ENCODE peak calls at places on chromosomes 7 and 10, in five cellular contexts. P, R, J, E and O are unnamed samples.

GRCh38 chr7:131538071-131538790 is 18.2 kb downstream of the PODXL start:
- DNase-seq in P (no peak), R (no peak), E (no peak), J (no peak), O (no peak)

GRCh38 chr10:27805215-27805614 is 59.6 kb upstream of the MKX start:
- DNase-seq in J (no peak), P (no peak), R (no peak), E (no peak), O (no peak)

GRCh38 chr7:80330434-80330833 is 181.4 kb downstream of the GNAT3 start:
- DNase-seq in J (no peak), R (no peak), E (no peak), P (no peak), O (no peak)

GRCh38 chr7:75572396-75572795 is 80.3 kb downstream of the SPDYE5 start:
- DNase-seq in P (no peak), R (no peak), E (no peak), J (no peak), O (no peak)

GRCh38 chr10:95963202-95963991 is 55.6 kb downstream of the CC2D2B start:
- DNase-seq in E (no peak), R (no peak), J (no peak), P (no peak), O (no peak)

GRCh38 chr7:113366122-113366521 is 247.8 kb upstream of the SMIM30 start:
- DNase-seq in P (no peak), E (peak), R (no peak), J (no peak), O (no peak)

GRCh38 chr10:100729877-100730738 is 15.3 kb upstream of the PAX2 start:
- DNase-seq in P (no peak), R (no peak), J (no peak), E (no peak), O (no peak)

GRCh38 chr7:1691601-1692499 is 21.8 kb downstream of the ELFN1 start:
- DNase-seq in E (no peak), J (no peak), P (peak), R (no peak), O (no peak)

GRCh38 chr10:112140110-112140755 is 43.3 kb downstream of the GPAM start:
- DNase-seq in P (peak), J (peak), R (peak), E (peak), O (peak)

GRCh38 chr7:43585521-43585920 is 2.6 kb downstream of the STK17A start:
- DNase-seq in R (no peak), P (no peak), E (no peak), J (peak), O (no peak)

GRCh38 chr10:63128443-63128842 is 4.7 kb upstream of the NRBF2 start:
- DNase-seq in E (no peak), P (no peak), R (no peak), J (no peak), O (no peak)

GRCh38 chr10:21327239-21327993 is 198.1 kb downstream of the SKIDA1 start:
- DNase-seq in P (no peak), R (no peak), E (no peak), J (no peak), O (no peak)

GRCh38 chr7:63080831-63081230 is 917.8 kb upstream of the ZNF722 start:
- DNase-seq in P (no peak), J (no peak), R (no peak), E (no peak), O (no peak)

GRCh38 chr10:62199584-62199983 is 69.1 kb downstream of the RTKN2 start:
- DNase-seq in E (no peak), J (peak), P (no peak), R (no peak), O (peak)

GRCh38 chr7:22387583-22387982 is 30.6 kb upstream of the RAPGEF5 start:
- DNase-seq in E (no peak), R (no peak), P (no peak), J (no peak), O (no peak)

GRCh38 chr10:618229-618989 is 71.1 kb downstream of the DIP2C start:
- DNase-seq in R (no peak), P (no peak), E (no peak), J (no peak), O (no peak)

GRCh38 chr10:78630944-78631838 is 437.6 kb upstream of the ZMIZ1 start:
- DNase-seq in P (no peak), R (no peak), E (no peak), J (no peak), O (no peak)

GRCh38 chr10:54613162-54613561 is 187.9 kb downstream of the PCDH15 start:
- DNase-seq in P (no peak), J (no peak), E (no peak), R (no peak), O (no peak)

GRCh38 chr10:62559481-62560206 is 185.5 kb downstream of the ZNF365 start:
- DNase-seq in P (no peak), J (no peak), R (no peak), E (no peak), O (no peak)

GRCh38 chr7:101804642-101805401 is 12.6 kb upstream of the CUX1 start:
- DNase-seq in J (no peak), E (peak), R (peak), P (peak), O (no peak)

GRCh38 chr7:142506601-142507000 is 242.7 kb upstream of the PRSS1 start:
- DNase-seq in E (no peak), R (no peak), P (no peak), J (no peak), O (no peak)

GRCh38 chr10:97873569-97873968 is 23.9 kb downstream of the GOLGA7B start:
- DNase-seq in P (no peak), E (no peak), R (no peak), J (no peak), O (no peak)

GRCh38 chr7:79652619-79653018 is 199.2 kb upstream of the MAGI2 start:
- DNase-seq in E (no peak), R (no peak), J (no peak), P (no peak), O (no peak)

GRCh38 chr10:93198401-93199175 is 124.9 kb downstream of the CYP26A1 start:
- DNase-seq in P (no peak), R (no peak), E (no peak), J (no peak), O (no peak)

GRCh38 chr7:921071-921461 is 33.4 kb downstream of the ADAP1 start:
- DNase-seq in J (no peak), P (peak), R (no peak), E (no peak), O (no peak)

GRCh38 chr10:84088626-84089025 is 50.7 kb upstream of the GHITM start:
- DNase-seq in E (no peak), J (no peak), R (no peak), P (no peak), O (no peak)

GRCh38 chr7:32905175-32905662 is 13.7 kb upstream of the KBTBD2 start:
- DNase-seq in P (peak), R (peak), J (no peak), E (no peak), O (no peak)

GRCh38 chr7:41164440-41164839 is 538.5 kb downstream of the INHBA start:
- DNase-seq in E (no peak), J (no peak), R (no peak), P (no peak), O (no peak)

GRCh38 chr10:25639646-25640045 is 294.4 kb upstream of the MYO3A start:
- DNase-seq in J (no peak), R (peak), P (no peak), E (no peak), O (no peak)

GRCh38 chr7:118079369-118079768 is 104.6 kb upstream of the LSM8 start:
- DNase-seq in P (no peak), R (no peak), J (no peak), E (no peak), O (no peak)

GRCh38 chr7:128909605-128910568 is 622 bp downstream of the KCP start:
- DNase-seq in E (no peak), P (peak), J (no peak), R (no peak), O (no peak)

DNA sequence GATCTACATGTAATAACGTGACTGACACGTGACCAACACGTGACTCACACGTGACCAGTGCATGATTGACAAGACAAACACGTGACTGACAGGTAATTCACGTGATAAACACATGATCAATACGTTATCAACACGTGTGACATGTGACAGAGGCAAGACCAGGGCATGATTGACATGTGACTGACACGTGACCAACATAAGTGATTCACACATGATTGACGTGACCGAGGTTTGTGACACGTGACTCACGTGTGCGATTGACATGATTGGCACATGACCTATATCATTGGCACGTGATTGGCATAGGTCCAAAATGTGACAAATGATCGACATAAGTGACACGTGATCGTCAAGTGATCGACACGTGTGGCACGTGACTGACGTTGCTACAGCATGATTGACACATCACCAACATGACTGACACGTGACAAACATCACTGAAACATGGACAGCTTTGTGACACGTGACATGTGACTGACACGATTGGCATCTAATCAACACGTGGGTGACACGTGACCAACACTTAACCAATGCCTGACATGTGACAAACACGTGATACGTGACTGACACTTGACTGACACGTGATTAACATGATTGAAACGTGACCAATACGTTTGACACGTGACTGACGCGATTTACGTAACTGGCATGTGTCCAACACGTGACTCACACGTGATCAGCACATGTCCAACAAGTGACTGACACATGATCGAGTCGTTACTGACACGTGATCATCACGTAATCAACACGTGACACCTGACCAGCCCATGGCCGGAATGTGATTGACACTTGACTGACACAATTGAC is 22.9 kb downstream of the CRPPA start:
- DNase-seq in J (no peak), E (no peak), P (no peak), R (no peak), O (no peak)
- TF ChIP-seq ATF2 in J (no peak), E (no peak), P (no peak), R (no peak), O (no peak)

GRCh38 chr10:45313264-45313873 is 2.0 kb downstream of the OR13A1 start:
- DNase-seq in J (no peak), E (no peak), P (no peak), R (no peak), O (no peak)

DNA sequence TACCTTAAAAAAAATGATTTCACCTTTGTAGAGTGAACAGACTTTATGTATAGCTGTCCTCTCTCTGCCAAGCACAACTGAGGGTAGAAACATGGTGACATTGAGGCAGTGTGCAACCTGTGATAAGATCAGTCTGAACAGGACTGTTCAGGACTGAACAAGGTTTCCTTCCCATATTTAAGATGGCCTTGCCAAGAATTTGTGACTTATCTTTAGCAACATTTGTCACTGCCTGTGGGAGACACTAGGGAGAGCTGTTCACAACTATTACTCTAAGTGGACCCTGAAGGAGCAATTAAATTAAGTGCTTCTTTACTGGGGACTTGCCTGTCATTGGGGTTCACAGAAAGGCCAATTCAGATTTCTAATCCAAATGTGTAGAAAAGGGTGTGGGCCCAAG is 6.7 kb downstream of the OR13A1 start:
- DNase-seq in E (no peak), J (no peak), P (no peak), R (peak), O (peak)
- TF ChIP-seq ATF2 in E (no peak), J (no peak), P (no peak), R (no peak), O (no peak)

DNA sequence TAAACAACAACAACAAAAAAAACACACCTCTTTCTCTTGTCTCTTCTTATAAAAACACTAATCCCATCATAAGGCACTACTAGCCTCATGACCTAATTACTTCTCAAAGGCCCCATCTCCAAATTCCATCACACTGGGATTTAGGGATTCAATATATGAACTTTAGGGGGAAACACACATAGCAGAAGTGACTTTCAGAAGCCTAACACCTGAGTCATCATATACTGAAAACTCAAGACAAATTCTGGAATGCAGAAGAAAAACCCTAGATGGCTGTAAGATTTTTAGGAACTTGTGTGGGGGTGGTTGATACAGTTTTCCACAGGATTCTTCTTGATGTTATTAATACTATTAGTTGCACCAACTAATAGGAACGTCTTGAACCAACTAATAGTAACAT is 33.7 kb upstream of the CSTF2T start:
- DNase-seq in P (no peak), E (no peak), J (no peak), R (no peak), O (no peak)
- TF ChIP-seq ATF2 in P (no peak), E (no peak), J (no peak), R (no peak), O (no peak)

DNA sequence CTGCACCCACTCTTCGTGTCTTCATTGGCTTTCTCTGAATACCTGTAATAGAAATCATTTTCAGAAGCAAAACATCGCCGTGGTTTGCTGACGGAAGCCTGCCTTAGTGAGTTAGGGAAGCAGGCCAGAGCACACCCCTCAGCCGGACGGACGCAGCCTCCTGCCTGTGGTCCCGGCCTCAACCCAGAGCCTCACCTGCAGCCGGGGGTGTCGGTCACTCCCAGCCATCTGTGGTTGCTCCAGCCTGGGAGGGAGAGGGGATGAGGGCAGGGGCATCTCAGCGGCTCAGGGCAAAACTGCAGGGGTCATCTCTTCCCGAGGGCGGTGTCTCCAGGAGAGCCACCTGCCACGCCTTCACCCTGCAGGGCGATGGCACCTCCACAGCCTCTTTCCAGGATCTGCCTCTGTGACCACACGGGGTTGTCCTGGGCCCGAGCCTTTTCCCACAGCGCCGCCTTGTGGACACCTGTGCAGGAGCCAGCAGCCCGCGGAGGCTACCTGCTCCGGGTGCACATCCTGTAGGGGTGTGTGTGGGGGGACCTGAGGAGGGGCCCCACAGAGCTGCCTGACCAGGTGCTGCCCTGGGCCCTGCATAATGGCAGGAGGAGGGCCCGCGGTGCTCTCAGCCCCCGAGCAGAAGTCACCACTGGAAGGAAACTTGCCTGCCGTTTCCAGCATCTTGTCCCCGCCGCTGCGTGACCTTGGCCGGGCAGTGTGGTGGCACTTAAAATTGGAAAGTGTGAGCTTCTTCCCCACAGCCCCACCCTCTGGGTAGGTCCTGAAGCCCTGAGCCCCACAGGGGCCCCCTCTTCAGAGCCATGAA is 21.6 kb upstream of the AP5Z1 start:
- DNase-seq in R (peak), E (peak), P (peak), J (peak), O (no peak)
- TF ChIP-seq ATF2 in R (no peak), E (no peak), P (no peak), J (no peak), O (no peak)